ENCODE peak calls at places on chromosomes 5 and 9, in nine cellular contexts. L, O, G, H, C, T, A, Q and B are unnamed samples.

GRCh38 chr9:36298566-36298965 is 40.3 kb upstream of the GNE start:
- DNase-seq in G (no peak), T (no peak), O (no peak), L (no peak), H (no peak), Q (no peak), C (peak; percentile 88), A (no peak), B (no peak)

GRCh38 chr5:102341918-102342317 is 45.8 kb upstream of the SLCO4C1 start:
- DNase-seq in Q (no peak), A (no peak), C (no peak), L (no peak), H (no peak), G (peak; percentile 20), O (no peak), T (no peak), B (no peak)

GRCh38 chr9:105994970-105995369 is 300.6 kb downstream of the TMEM38B start:
- DNase-seq in A (no peak), T (peak; percentile 32), H (no peak), C (peak; percentile 8), Q (no peak), L (no peak), O (no peak), G (no peak), B (no peak)

GRCh38 chr9:89418882-89419641 is 78.9 kb downstream of the SEMA4D start:
- DNase-seq in Q (no peak), G (no peak), H (no peak), L (no peak), O (no peak), C (no peak), T (no peak), A (no peak), B (no peak)

GRCh38 chr5:34674226-34674625 is 18.1 kb downstream of the RAI14 start:
- DNase-seq in O (no peak), G (no peak), A (no peak), Q (no peak), T (peak; percentile 78), L (no peak), H (no peak), C (peak; percentile 99), B (no peak)

GRCh38 chr5:3597002-3597726 is 1.5 kb downstream of the IRX1 start:
- DNase-seq in Q (no peak), G (peak; percentile 62), L (no peak), O (no peak), A (no peak), C (peak; percentile 48), T (no peak), H (no peak), B (no peak)

GRCh38 chr5:96434201-96434645 is 1.2 kb upstream of the PCSK1 start:
- DNase-seq in T (peak; percentile 63), G (peak; percentile 92), L (peak; percentile 66), A (peak; percentile 57), C (peak; percentile 78), H (peak; percentile 63), Q (no peak), O (peak; percentile 72), B (peak; percentile 32)

GRCh38 chr5:145347026-145347616 is 488.0 kb downstream of the PRELID2 start:
- DNase-seq in H (no peak), C (peak; percentile 59), A (no peak), Q (no peak), T (peak; percentile 51), O (no peak), L (peak; percentile 37), G (peak; percentile 62), B (no peak)

GRCh38 chr9:98962181-98962560 is 18.5 kb downstream of the COL15A1 start:
- DNase-seq in O (no peak), T (no peak), H (no peak), G (no peak), L (no peak), C (peak; percentile 43), Q (no peak), A (no peak), B (no peak)

GRCh38 chr5:1471997-1472963 is 27.0 kb upstream of the SLC6A3 start:
- DNase-seq in Q (no peak), C (no peak), L (peak; percentile 5), H (no peak), T (no peak), O (peak; percentile 50), G (no peak), A (no peak), B (no peak)

GRCh38 chr9:134056483-134057310 is 11.1 kb downstream of the BRD3 start:
- DNase-seq in L (no peak), C (no peak), A (peak; percentile 53), Q (no peak), T (no peak), G (peak; percentile 1), H (no peak), O (peak; percentile 55), B (no peak)

GRCh38 chr9:111118256-111118950 is 80.1 kb upstream of the LPAR1 start:
- DNase-seq in H (no peak), L (no peak), C (peak; percentile 77), G (no peak), A (no peak), T (peak; percentile 22), Q (no peak), O (no peak), B (no peak)

GRCh38 chr9:100437860-100438805 is 11.2 kb downstream of the MSANTD3 start:
- DNase-seq in T (peak; percentile 85), L (peak; percentile 73), H (peak; percentile 79), C (peak; percentile 67), A (peak; percentile 48), Q (peak; percentile 85), G (peak; percentile 80), O (peak; percentile 75), B (peak; percentile 67)

GRCh38 chr5:1351156-1351555 is 6.3 kb upstream of the CLPTM1L start:
- DNase-seq in A (no peak), C (no peak), G (no peak), T (no peak), L (no peak), H (no peak), O (no peak), Q (no peak), B (no peak)

GRCh38 chr9:133954862-133955529 is 37.1 kb downstream of the VAV2 start:
- DNase-seq in Q (no peak), A (peak; percentile 36), H (no peak), O (no peak), G (no peak), T (no peak), C (no peak), L (no peak), B (no peak)

GRCh38 chr5:54384356-54384933 is 71.1 kb upstream of the HSPB3 start:
- DNase-seq in G (no peak), Q (no peak), O (no peak), A (no peak), L (no peak), T (no peak), H (no peak), C (no peak), B (no peak)

GRCh38 chr5:180118391-180118791 is 46.8 kb upstream of the RNF130 start:
- DNase-seq in Q (no peak), H (no peak), A (no peak), O (peak; percentile 41), L (no peak), C (no peak), T (no peak), G (no peak), B (no peak)

GRCh38 chr5:30279237-30279636 is 914.2 kb upstream of the CDH6 start:
- DNase-seq in H (no peak), A (no peak), T (peak; percentile 81), G (no peak), Q (no peak), L (no peak), C (peak; percentile 63), O (no peak), B (no peak)

DNA sequence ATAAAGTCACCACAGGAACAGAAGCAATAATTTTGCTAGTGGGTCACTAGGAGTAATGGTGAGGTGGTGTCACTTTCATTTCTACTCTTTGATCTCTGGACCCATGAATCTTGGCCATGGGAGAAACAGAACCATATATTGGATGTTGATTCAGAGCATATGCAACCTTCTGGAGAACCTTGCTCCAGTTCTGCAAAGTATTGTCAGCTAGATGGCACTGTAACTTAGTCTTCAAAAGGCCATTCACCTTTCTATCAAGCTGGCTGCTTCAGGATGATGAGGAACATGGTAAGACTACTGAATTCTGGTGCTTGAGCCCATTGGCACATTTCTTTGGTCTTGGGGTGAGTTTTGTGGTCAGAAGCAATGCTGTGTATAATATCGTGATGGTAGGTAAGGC is 129.1 kb upstream of the FBN2 start:
- DNase-seq in G (peak; percentile 19), L (no peak), A (no peak), Q (no peak), C (no peak), O (no peak), T (peak; percentile 25), H (no peak), B (no peak)
- TF ChIP-seq CTCF in G (peak; percentile 28), L (no peak), A (no peak), Q (no peak), C (no peak), O (no peak), T (peak; percentile 50), H (peak; percentile 31), B (no peak)

GRCh38 chr9:78439192-78439865 is 142.4 kb downstream of the PSAT1 start:
- DNase-seq in L (peak; percentile 79), O (peak; percentile 86), T (peak; percentile 87), A (peak; percentile 91), H (peak; percentile 86), C (peak; percentile 83), Q (peak; percentile 90), G (peak; percentile 98), B (peak; percentile 82)
- H3K4me3 ChIP-seq in L (no peak overlapping the region), O (peak overlapping the region; percentile 25), T (peak overlapping the region; percentile 48), A (no peak overlapping the region), H (no peak overlapping the region), C (peak overlapping the region; percentile 51), Q (no peak overlapping the region), G (peak overlapping the region; percentile 25), B (no peak overlapping the region)

GRCh38 chr9:109315480-109315879 is 5.4 kb downstream of the EPB41L4B start:
- DNase-seq in C (no peak), L (no peak), Q (no peak), H (no peak), G (no peak), O (no peak), T (no peak), A (no peak), B (no peak)
- H3K4me1 ChIP-seq in C (no peaks in the 10 kb centered on the region), L (peaks cover 50% of the 10 kb centered on the region), Q (peaks cover 74% of the 10 kb centered on the region), H (peaks cover 72% of the 10 kb centered on the region), G (peaks cover 32% of the 10 kb centered on the region), O (peaks cover 25% of the 10 kb centered on the region), T (peaks cover 67% of the 10 kb centered on the region), A (peaks cover 13% of the 10 kb centered on the region), B (peaks cover 11% of the 10 kb centered on the region)

GRCh38 chr9:131836607-131837315 is 96.9 kb upstream of the RAPGEF1 start:
- DNase-seq in T (no peak), A (no peak), C (no peak), Q (no peak), G (no peak), O (no peak), H (no peak), L (no peak), B (no peak)

GRCh38 chr9:131837836-131838235 is 98.0 kb upstream of the RAPGEF1 start:
- DNase-seq in O (no peak), H (no peak), L (no peak), Q (no peak), G (no peak), A (no peak), T (no peak), C (no peak), B (no peak)

GRCh38 chr9:131836021-131836420 is 96.1 kb upstream of the RAPGEF1 start:
- DNase-seq in Q (no peak), H (no peak), L (no peak), T (no peak), C (no peak), A (no peak), O (no peak), G (peak; percentile 14), B (no peak)

GRCh38 chr9:131838581-131839280 is 98.9 kb upstream of the RAPGEF1 start:
- DNase-seq in T (no peak), C (no peak), G (peak; percentile 34), Q (no peak), H (no peak), L (no peak), A (no peak), O (no peak), B (no peak)

GRCh38 chr9:131837316-131837715 is 97.4 kb upstream of the RAPGEF1 start:
- DNase-seq in Q (no peak), L (peak; percentile 28), T (peak; percentile 23), A (no peak), H (peak; percentile 40), G (peak; percentile 49), O (no peak), C (no peak), B (no peak)
- TF ChIP-seq CTCF in Q (no peak), L (no peak), T (peak; percentile 41), A (no peak), H (peak; percentile 27), G (peak; percentile 35), O (no peak), C (peak; percentile 5), B (no peak)